ENCODE peak calls at places on chromosomes 13 and 19, in six cellular contexts. One of them, this sample, is unnamed.

GRCh38 chr19:55436847-55437246 is 6.3 kb downstream of the SHISA7 start:
- DNase-seq in left ventricle myocardium inferior: no peak
- DNase-seq in tibial artery: no peak
- DNase-seq in A549: no peak
- DNase-seq in dorsolateral prefrontal cortex: no peak
- DNase-seq in neural progenitor cell: no peak
- DNase-seq in this sample: no peak

GRCh38 chr13:100541882-100542545 is 46.6 kb downstream of the GGACT start:
- DNase-seq in dorsolateral prefrontal cortex: no peak
- DNase-seq in A549: no peak
- DNase-seq in left ventricle myocardium inferior: no peak
- DNase-seq in tibial artery: no peak
- DNase-seq in neural progenitor cell: peak; percentile 41
- DNase-seq in this sample: peak; percentile 49

GRCh38 chr13:57250472-57250871 is 83.5 kb downstream of the PRR20E start:
- DNase-seq in left ventricle myocardium inferior: no peak
- DNase-seq in dorsolateral prefrontal cortex: no peak
- DNase-seq in neural progenitor cell: no peak
- DNase-seq in tibial artery: no peak
- DNase-seq in A549: no peak
- DNase-seq in this sample: no peak

GRCh38 chr19:48835734-48836088 is 580 bp downstream of the HSD17B14 start:
- DNase-seq in A549: peak; percentile 94
- DNase-seq in neural progenitor cell: peak; percentile 95
- DNase-seq in left ventricle myocardium inferior: peak; percentile 92
- DNase-seq in tibial artery: peak; percentile 98
- DNase-seq in dorsolateral prefrontal cortex: peak; percentile 90
- DNase-seq in this sample: peak; percentile 97

GRCh38 chr13:114079601-114080536 is 52.6 kb downstream of the RASA3 start:
- DNase-seq in left ventricle myocardium inferior: peak; percentile 13
- DNase-seq in dorsolateral prefrontal cortex: no peak
- DNase-seq in neural progenitor cell: no peak
- DNase-seq in A549: no peak
- DNase-seq in tibial artery: peak; percentile 28
- DNase-seq in this sample: peak; percentile 52

GRCh38 chr13:85825454-85825853 is 26.2 kb upstream of the SLITRK6 start:
- DNase-seq in tibial artery: no peak
- DNase-seq in dorsolateral prefrontal cortex: no peak
- DNase-seq in left ventricle myocardium inferior: no peak
- DNase-seq in A549: no peak
- DNase-seq in neural progenitor cell: no peak
- DNase-seq in this sample: no peak

GRCh38 chr19:35742121-35742724 is at the start of gene IGFLR1:
- DNase-seq in left ventricle myocardium inferior: no peak
- DNase-seq in dorsolateral prefrontal cortex: no peak
- DNase-seq in neural progenitor cell: no peak
- DNase-seq in A549: no peak
- DNase-seq in tibial artery: no peak
- DNase-seq in this sample: no peak

GRCh38 chr19:14632286-14632685 is 42.4 kb downstream of the ADGRE3 start:
- DNase-seq in tibial artery: no peak
- DNase-seq in dorsolateral prefrontal cortex: no peak
- DNase-seq in left ventricle myocardium inferior: no peak
- DNase-seq in A549: peak; percentile 45
- DNase-seq in neural progenitor cell: no peak
- DNase-seq in this sample: no peak

GRCh38 chr13:49399801-49400472 is 43.9 kb downstream of the CAB39L start:
- DNase-seq in neural progenitor cell: no peak
- DNase-seq in dorsolateral prefrontal cortex: no peak
- DNase-seq in A549: no peak
- DNase-seq in left ventricle myocardium inferior: no peak
- DNase-seq in tibial artery: no peak
- DNase-seq in this sample: no peak

GRCh38 chr19:16203256-16204004 is 5.7 kb downstream of the AP1M1 start:
- DNase-seq in dorsolateral prefrontal cortex: no peak
- DNase-seq in left ventricle myocardium inferior: no peak
- DNase-seq in tibial artery: no peak
- DNase-seq in neural progenitor cell: no peak
- DNase-seq in A549: no peak
- DNase-seq in this sample: no peak

DNA sequence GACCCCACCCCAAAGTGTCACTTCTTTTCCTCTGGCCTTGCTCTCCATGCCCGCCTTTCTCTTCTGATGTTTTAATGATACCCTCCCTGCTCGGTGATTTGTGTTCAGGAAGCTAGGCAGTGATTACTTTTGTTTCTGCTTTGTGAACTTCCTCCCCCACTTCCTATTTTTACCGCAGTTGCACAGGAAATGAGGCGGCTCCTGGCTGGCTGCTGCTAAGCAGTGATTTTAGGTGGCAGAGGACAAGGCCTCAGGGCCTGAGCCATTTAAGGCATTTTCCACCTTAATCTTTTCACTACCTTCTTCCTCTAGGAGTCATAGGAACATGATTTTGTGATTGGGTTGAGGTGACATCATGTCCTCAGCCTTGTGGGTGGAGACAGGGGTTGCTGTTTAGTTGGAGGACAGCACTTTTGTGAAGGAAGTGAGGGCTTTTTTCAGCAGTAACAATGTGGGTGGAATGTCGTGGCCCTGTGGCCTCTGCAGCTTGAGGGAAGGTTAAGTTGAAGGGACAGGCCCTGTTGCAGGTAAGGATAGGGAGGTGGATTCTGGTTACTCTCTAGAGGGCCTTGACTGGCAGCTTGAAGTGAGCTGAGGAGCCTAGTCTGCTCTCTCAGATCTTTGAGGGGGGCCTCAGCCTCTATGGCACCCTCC is 15.7 kb downstream of the GARRE1 start:
- DNase-seq in left ventricle myocardium inferior: peak; percentile 43
- DNase-seq in neural progenitor cell: no peak
- DNase-seq in tibial artery: peak; percentile 61
- DNase-seq in A549: peak; percentile 54
- DNase-seq in dorsolateral prefrontal cortex: peak; percentile 16
- DNase-seq in this sample: peak; percentile 78
- H3K27ac ChIP-seq in left ventricle myocardium inferior: peak overlapping the region; percentile 88
- H3K27ac ChIP-seq in neural progenitor cell: no peak overlapping the region
- H3K27ac ChIP-seq in tibial artery: peak overlapping the region; percentile 75
- H3K27ac ChIP-seq in A549: no peak overlapping the region
- H3K27ac ChIP-seq in dorsolateral prefrontal cortex: peak overlapping the region; percentile 49
- H3K27ac ChIP-seq in this sample: peak overlapping the region; percentile 87

GRCh38 chr13:75236774-75237173 is 245.2 kb downstream of the TBC1D4 start:
- DNase-seq in left ventricle myocardium inferior: no peak
- DNase-seq in tibial artery: no peak
- DNase-seq in dorsolateral prefrontal cortex: no peak
- DNase-seq in neural progenitor cell: no peak
- DNase-seq in A549: no peak
- DNase-seq in this sample: no peak
- H3K4me3 ChIP-seq in left ventricle myocardium inferior: no peak overlapping the region
- H3K4me3 ChIP-seq in tibial artery: no peak overlapping the region
- H3K4me3 ChIP-seq in dorsolateral prefrontal cortex: no peak overlapping the region
- H3K4me3 ChIP-seq in neural progenitor cell: no peak overlapping the region
- H3K4me3 ChIP-seq in A549: no peak overlapping the region
- H3K4me3 ChIP-seq in this sample: no peak overlapping the region

DNA sequence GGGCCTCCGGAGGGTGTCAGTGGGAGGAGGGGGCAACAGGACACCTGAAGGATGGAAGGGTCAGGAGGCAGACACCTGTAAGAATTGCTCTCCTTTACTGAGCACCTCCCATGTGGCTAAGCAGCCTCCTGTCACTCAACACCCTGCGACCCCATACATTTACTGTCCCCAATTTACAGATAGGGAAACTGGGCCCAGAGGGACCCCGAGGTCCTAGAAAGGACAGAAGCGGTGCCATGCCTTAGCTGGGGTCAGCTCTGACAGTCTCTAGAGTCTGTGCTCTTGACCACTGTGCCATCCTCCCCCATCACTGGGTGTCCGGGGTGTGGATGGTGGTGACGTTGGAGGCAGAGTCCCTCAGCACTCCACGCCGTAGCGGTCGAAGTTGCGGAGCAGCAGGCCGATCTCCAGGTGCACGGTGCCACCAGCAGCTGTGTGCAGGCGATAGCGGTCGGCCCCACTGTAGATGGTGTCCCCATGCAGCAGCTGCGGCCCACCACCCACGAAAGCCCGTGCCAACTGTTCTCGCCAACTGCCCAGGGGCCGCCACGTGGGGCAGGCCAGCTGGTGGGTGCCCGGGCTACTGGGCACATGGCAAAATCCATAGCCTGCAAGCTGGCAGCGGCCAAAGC is 737 bp upstream of the TGFB1 start:
- DNase-seq in neural progenitor cell: no peak
- DNase-seq in left ventricle myocardium inferior: peak; percentile 28
- DNase-seq in dorsolateral prefrontal cortex: no peak
- DNase-seq in tibial artery: no peak
- DNase-seq in A549: no peak
- DNase-seq in this sample: no peak
- TF ChIP-seq CTCF in neural progenitor cell: no peak
- TF ChIP-seq CTCF in left ventricle myocardium inferior: no peak
- TF ChIP-seq CTCF in dorsolateral prefrontal cortex: no peak
- TF ChIP-seq CTCF in tibial artery: peak; percentile 4
- TF ChIP-seq CTCF in A549: peak; percentile 18
- TF ChIP-seq CTCF in this sample: peak; percentile 5

DNA sequence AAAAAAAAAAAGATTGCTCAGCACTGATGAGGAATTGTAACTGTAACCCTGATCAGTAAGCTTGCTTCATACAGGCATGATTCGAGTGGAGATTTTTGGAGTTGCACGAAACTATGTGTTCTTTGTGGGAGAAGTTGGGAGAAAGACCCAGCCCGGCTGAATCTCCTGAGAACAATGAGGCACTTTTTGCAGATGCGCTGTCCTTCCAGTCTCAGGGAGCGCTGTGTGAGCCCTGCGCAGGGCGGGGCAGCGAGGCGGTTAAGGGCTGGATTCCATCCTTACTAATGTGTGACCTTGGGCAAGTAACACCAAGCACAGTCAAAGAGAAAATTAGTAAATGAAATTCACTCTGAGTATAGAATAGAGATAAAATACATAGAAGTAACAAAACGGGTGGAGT is 76.9 kb downstream of the SIPA1L3 start:
- DNase-seq in A549: no peak
- DNase-seq in dorsolateral prefrontal cortex: no peak
- DNase-seq in tibial artery: no peak
- DNase-seq in neural progenitor cell: no peak
- DNase-seq in left ventricle myocardium inferior: no peak
- DNase-seq in this sample: no peak
- H3K27ac ChIP-seq in A549: no peak overlapping the region
- H3K27ac ChIP-seq in dorsolateral prefrontal cortex: peak overlapping the region; percentile 58
- H3K27ac ChIP-seq in tibial artery: no peak overlapping the region
- H3K27ac ChIP-seq in neural progenitor cell: no peak overlapping the region
- H3K27ac ChIP-seq in left ventricle myocardium inferior: no peak overlapping the region
- H3K27ac ChIP-seq in this sample: no peak overlapping the region

GRCh38 chr19:38430931-38431330 is 2.6 kb upstream of the RYR1 start:
- DNase-seq in tibial artery: no peak
- DNase-seq in left ventricle myocardium inferior: no peak
- DNase-seq in neural progenitor cell: no peak
- DNase-seq in A549: no peak
- DNase-seq in dorsolateral prefrontal cortex: no peak
- DNase-seq in this sample: no peak

GRCh38 chr19:38429811-38430156 is 3.7 kb upstream of the RYR1 start:
- DNase-seq in dorsolateral prefrontal cortex: no peak
- DNase-seq in tibial artery: no peak
- DNase-seq in neural progenitor cell: no peak
- DNase-seq in left ventricle myocardium inferior: no peak
- DNase-seq in A549: no peak
- DNase-seq in this sample: no peak

GRCh38 chr19:38437295-38437694 is 3.8 kb downstream of the RYR1 start:
- DNase-seq in dorsolateral prefrontal cortex: no peak
- DNase-seq in neural progenitor cell: no peak
- DNase-seq in left ventricle myocardium inferior: no peak
- DNase-seq in A549: no peak
- DNase-seq in tibial artery: no peak
- DNase-seq in this sample: no peak

GRCh38 chr19:38434549-38435051 is 1.1 kb downstream of the RYR1 start:
- DNase-seq in A549: no peak
- DNase-seq in neural progenitor cell: peak; percentile 94
- DNase-seq in dorsolateral prefrontal cortex: peak; percentile 8
- DNase-seq in tibial artery: peak; percentile 50
- DNase-seq in left ventricle myocardium inferior: peak; percentile 48
- DNase-seq in this sample: no peak

GRCh38 chr19:38433268-38433733 is at the start of gene RYR1:
- DNase-seq in left ventricle myocardium inferior: peak; percentile 67
- DNase-seq in tibial artery: peak; percentile 71
- DNase-seq in neural progenitor cell: peak; percentile 95
- DNase-seq in A549: no peak
- DNase-seq in dorsolateral prefrontal cortex: peak; percentile 65
- DNase-seq in this sample: no peak
- H3K4me3 ChIP-seq in left ventricle myocardium inferior: peak within 1 kb of the TSS; percentile 36
- H3K4me3 ChIP-seq in tibial artery: peak within 1 kb of the TSS; percentile 14
- H3K4me3 ChIP-seq in neural progenitor cell: peak within 1 kb of the TSS; percentile 42
- H3K4me3 ChIP-seq in A549: peak within 1 kb of the TSS; percentile 12
- H3K4me3 ChIP-seq in dorsolateral prefrontal cortex: peak within 1 kb of the TSS; percentile 43
- H3K4me3 ChIP-seq in this sample: no peak within 1 kb of the TSS

GRCh38 chr19:28560786-28561185 is 652.2 kb downstream of the UQCRFS1 start:
- DNase-seq in A549: no peak
- DNase-seq in dorsolateral prefrontal cortex: no peak
- DNase-seq in tibial artery: no peak
- DNase-seq in neural progenitor cell: no peak
- DNase-seq in left ventricle myocardium inferior: no peak
- DNase-seq in this sample: no peak
- TF ChIP-seq CTCF in A549: no peak
- TF ChIP-seq CTCF in dorsolateral prefrontal cortex: no peak
- TF ChIP-seq CTCF in tibial artery: no peak
- TF ChIP-seq CTCF in neural progenitor cell: peak; percentile 39
- TF ChIP-seq CTCF in left ventricle myocardium inferior: no peak
- TF ChIP-seq CTCF in this sample: no peak

DNA sequence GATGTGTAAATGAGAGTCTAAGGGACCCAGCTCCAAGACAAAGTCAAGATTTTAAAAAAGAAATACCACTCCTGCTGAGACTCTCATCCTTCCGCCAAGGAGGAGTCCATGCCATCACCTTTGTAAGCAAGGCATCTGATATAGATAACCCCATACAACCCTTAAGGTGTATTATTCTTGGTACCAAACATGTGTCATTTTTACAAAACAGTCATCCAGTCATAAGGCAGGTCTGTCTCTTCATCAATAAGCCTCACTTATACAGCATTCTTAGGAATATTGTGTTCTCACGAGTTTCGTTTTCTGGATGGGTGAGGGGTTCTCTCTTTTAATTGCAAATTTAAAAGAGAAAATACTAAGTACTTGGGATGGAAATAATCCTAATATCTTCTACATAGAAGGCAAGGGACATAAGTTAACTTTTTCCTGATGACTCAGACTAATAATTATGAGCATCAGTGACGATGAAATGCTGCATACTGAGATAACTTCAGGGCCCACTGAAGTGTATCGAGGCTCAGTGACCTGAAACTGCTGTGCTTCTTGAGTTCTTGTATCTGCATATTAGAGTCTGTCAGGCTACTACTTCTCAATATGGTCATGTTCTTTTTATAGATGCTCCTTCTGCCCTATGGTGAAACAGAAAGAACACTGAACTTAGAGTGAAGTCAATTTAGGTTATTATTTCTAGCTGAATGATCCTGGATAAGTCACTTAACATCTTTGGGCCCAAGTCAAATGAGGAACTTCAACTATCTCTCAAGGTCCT is 166.6 kb downstream of the KLF12 start:
- DNase-seq in dorsolateral prefrontal cortex: no peak
- DNase-seq in A549: no peak
- DNase-seq in tibial artery: no peak
- DNase-seq in left ventricle myocardium inferior: no peak
- DNase-seq in neural progenitor cell: no peak
- DNase-seq in this sample: no peak
- H3K27ac ChIP-seq in dorsolateral prefrontal cortex: no peak overlapping the region
- H3K27ac ChIP-seq in A549: no peak overlapping the region
- H3K27ac ChIP-seq in tibial artery: no peak overlapping the region
- H3K27ac ChIP-seq in left ventricle myocardium inferior: no peak overlapping the region
- H3K27ac ChIP-seq in neural progenitor cell: no peak overlapping the region
- H3K27ac ChIP-seq in this sample: no peak overlapping the region